ENCODE peak calls at places on chromosomes 16 and 17, in seven cellular contexts. A is kidney epithelial cell, U is gastrocnemius medialis, I is heart left ventricle, Q is cardiac muscle cell, Z is left ventricle myocardium inferior, C is transverse colon. H is an unnamed sample. For H3K36me3 and H3K27me3, the result is how much of the 10 kb centered on the place peaks cover.

GRCh38 chr17:2064980-2065785 is 10.3 kb downstream of the HIC1 start:
- DNase-seq in A (no peak), U (no peak), I (peak), Q (no peak), Z (no peak), C (peak), H (no peak)

GRCh38 chr17:77371117-77371887 is 230.5 kb downstream of the SEC14L1 start:
- DNase-seq in A (no peak), U (no peak), I (peak), Q (no peak), Z (no peak), C (no peak), H (no peak)

GRCh38 chr16:89561195-89562026 is 929 bp downstream of the RPL13 start:
- DNase-seq in A (no peak), U (no peak), I (no peak), Q (no peak), Z (no peak), C (no peak), H (no peak)

GRCh38 chr17:33572615-33573014 is 279.5 kb upstream of the ASIC2 start:
- DNase-seq in A (no peak), U (no peak), I (no peak), Q (peak), Z (no peak), C (no peak), H (no peak)

GRCh38 chr17:74759243-74759801 is 10.9 kb downstream of the NHERF1 start:
- DNase-seq in A (no peak), U (no peak), I (no peak), Q (no peak), Z (no peak), C (peak), H (no peak)

GRCh38 chr17:72947475-72947874 is 145.0 kb downstream of the SLC39A11 start:
- DNase-seq in A (no peak), U (no peak), I (no peak), Q (no peak), Z (no peak), C (no peak), H (no peak)

GRCh38 chr17:2789700-2790099 is 6.5 kb upstream of the RAP1GAP2 start:
- DNase-seq in A (no peak), U (no peak), I (no peak), Q (no peak), Z (no peak), C (no peak), H (no peak)

GRCh38 chr16:58041628-58041955 is 16.0 kb downstream of the MMP15 start:
- DNase-seq in A (no peak), U (no peak), I (no peak), Q (no peak), Z (no peak), C (no peak), H (no peak)

GRCh38 chr17:7583253-7584109 is at the start of gene MPDU1:
- DNase-seq in A (peak), U (peak), I (peak), Q (peak), Z (peak), C (peak), H (peak)

GRCh38 chr16:72124761-72125634 is 31.4 kb downstream of the DHX38 start:
- DNase-seq in A (peak), U (peak), I (peak), Q (peak), Z (peak), C (peak), H (peak)

GRCh38 chr17:77323413-77324171 is 182.8 kb downstream of the SEC14L1 start:
- DNase-seq in A (no peak), U (no peak), I (peak), Q (no peak), Z (no peak), C (peak), H (peak)

GRCh38 chr17:78414178-78415162 is 36.0 kb downstream of the PGS1 start:
- DNase-seq in A (no peak), U (no peak), I (no peak), Q (no peak), Z (no peak), C (no peak), H (no peak)

GRCh38 chr17:48841395-48841831 is 10.6 kb downstream of the CALCOCO2 start:
- DNase-seq in A (no peak), U (peak), I (no peak), Q (no peak), Z (no peak), C (no peak), H (no peak)

GRCh38 chr16:86706726-86707125 is 128.4 kb downstream of the FOXL1 start:
- DNase-seq in A (no peak), U (no peak), I (no peak), Q (no peak), Z (no peak), C (no peak), H (no peak)

GRCh38 chr16:19338335-19338734 is 52.8 kb downstream of the CLEC19A start:
- DNase-seq in A (no peak), U (no peak), I (no peak), Q (no peak), Z (no peak), C (no peak), H (no peak)

GRCh38 chr16:7374614-7375174 is 42.0 kb downstream of the RBFOX1 start:
- DNase-seq in A (no peak), U (no peak), I (no peak), Q (peak), Z (no peak), C (no peak), H (no peak)

GRCh38 chr17:83180264-83180995 is 101.0 kb downstream of the METRNL start:
- DNase-seq in A (no peak), U (peak), I (no peak), Q (no peak), Z (no peak), C (no peak), H (no peak)

GRCh38 chr16:17224859-17225258 is 245.9 kb downstream of the XYLT1 start:
- DNase-seq in A (no peak), U (peak), I (no peak), Q (no peak), Z (peak), C (peak), H (peak)

GRCh38 chr16:80694950-80695471 is 109.4 kb downstream of the CDYL2 start:
- DNase-seq in A (no peak), U (no peak), I (no peak), Q (no peak), Z (no peak), C (no peak), H (no peak)

GRCh38 chr16:80687606-80688005 is 116.8 kb downstream of the CDYL2 start:
- DNase-seq in A (no peak), U (no peak), I (no peak), Q (no peak), Z (no peak), C (no peak), H (no peak)

GRCh38 chr16:88959022-88959421 is 18.0 kb downstream of the CBFA2T3 start:
- DNase-seq in A (no peak), U (no peak), I (peak), Q (no peak), Z (no peak), C (no peak), H (no peak)

GRCh38 chr17:7313028-7313889 is 1.9 kb downstream of the GPS2 start:
- DNase-seq in A (no peak), U (no peak), I (no peak), Q (no peak), Z (no peak), C (no peak), H (peak)

GRCh38 chr16:81864646-81865382 is 85.7 kb downstream of the PLCG2 start:
- DNase-seq in A (no peak), U (no peak), I (peak), Q (no peak), Z (no peak), C (no peak), H (no peak)

GRCh38 chr17:49545007-49545660 is 30.5 kb upstream of the NXPH3 start:
- DNase-seq in A (no peak), U (no peak), I (no peak), Q (no peak), Z (no peak), C (no peak), H (no peak)

GRCh38 chr17:142102-142661 is 4.8 kb downstream of the SCGB1C2 start:
- DNase-seq in A (no peak), U (no peak), I (peak), Q (no peak), Z (no peak), C (no peak), H (peak)

GRCh38 chr17:266219-266618 is 84.8 kb upstream of the DOC2B start:
- DNase-seq in A (no peak), U (no peak), I (no peak), Q (no peak), Z (no peak), C (peak), H (no peak)

GRCh38 chr17:28724500-28725165 is 1.4 kb downstream of the TLCD1 start:
- DNase-seq in A (no peak), U (no peak), I (peak), Q (no peak), Z (no peak), C (no peak), H (no peak)

GRCh38 chr16:64403352-64403751 is 718.5 kb downstream of the CDH11 start:
- DNase-seq in A (no peak), U (no peak), I (no peak), Q (no peak), Z (no peak), C (no peak), H (no peak)

GRCh38 chr17:72422505-72423285 is 301.9 kb downstream of the SOX9 start:
- DNase-seq in A (peak), U (peak), I (no peak), Q (peak), Z (peak), C (peak), H (peak)

GRCh38 chr17:43601280-43602050 is 55.3 kb upstream of the ETV4 start:
- DNase-seq in A (no peak), U (peak), I (no peak), Q (no peak), Z (peak), C (peak), H (peak)

GRCh38 chr16:1862394-1862793 is 9.6 kb downstream of the MEIOB start:
- DNase-seq in A (no peak), U (no peak), I (no peak), Q (no peak), Z (no peak), C (no peak), H (no peak)

GRCh38 chr16:74607967-74608356 is 1.0 kb upstream of the GLG1 start:
- DNase-seq in A (no peak), U (no peak), I (no peak), Q (peak), Z (no peak), C (no peak), H (no peak)

GRCh38 chr16:2148714-2149629 is 547 bp downstream of the RAB26 start:
- DNase-seq in A (no peak), U (no peak), I (no peak), Q (no peak), Z (no peak), C (no peak), H (peak)

GRCh38 chr17:4032245-4032644 is 68.0 kb upstream of the ATP2A3 start:
- DNase-seq in A (no peak), U (no peak), I (no peak), Q (no peak), Z (no peak), C (no peak), H (no peak)
- H3K36me3 ChIP-seq in A (under half), U (under half), I (half or more), Q (under half), Z (half or more), C (under half), H (half or more)

GRCh38 chr16:55876854-55877253 is 1.7 kb upstream of the CES5A start:
- DNase-seq in A (peak), U (no peak), I (no peak), Q (no peak), Z (no peak), C (no peak), H (peak)
- H3K27me3 ChIP-seq in A (under half), U (under half), I (under half), Q (under half), Z (under half), C (under half), H (under half)

DNA sequence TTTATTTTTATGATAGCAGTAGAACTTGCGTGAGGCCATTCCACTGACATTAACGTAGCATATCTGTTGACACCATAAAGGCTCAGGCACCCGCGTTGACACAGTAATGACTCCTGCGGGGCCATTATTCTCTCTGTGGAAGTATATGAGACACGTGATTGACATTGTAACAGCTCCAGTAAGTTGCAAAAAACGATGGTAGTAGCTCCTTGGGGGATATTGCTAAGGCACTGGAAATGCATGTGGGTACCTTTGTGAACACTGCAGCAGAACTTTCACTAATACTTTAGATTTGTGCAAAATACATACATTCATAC is 918.8 kb upstream of the CDH8 start:
- DNase-seq in A (no peak), U (no peak), I (no peak), Q (no peak), Z (no peak), C (no peak), H (no peak)
- H3K4me3 ChIP-seq in A (no peak), U (no peak), I (no peak), Q (no peak), Z (no peak), C (no peak), H (no peak)

GRCh38 chr17:40458851-40459482 is 15.7 kb downstream of the IGFBP4 start:
- DNase-seq in A (no peak), U (no peak), I (no peak), Q (no peak), Z (no peak), C (no peak), H (no peak)
- H3K36me3 ChIP-seq in A (under half), U (under half), I (under half), Q (under half), Z (under half), C (under half), H (under half)

GRCh38 chr17:79789943-79790804 is 6.7 kb downstream of the CBX8 start:
- DNase-seq in A (no peak), U (no peak), I (peak), Q (peak), Z (no peak), C (peak), H (peak)
- H3K27me3 ChIP-seq in A (half or more), U (half or more), I (half or more), Q (half or more), Z (half or more), C (half or more), H (under half)

DNA sequence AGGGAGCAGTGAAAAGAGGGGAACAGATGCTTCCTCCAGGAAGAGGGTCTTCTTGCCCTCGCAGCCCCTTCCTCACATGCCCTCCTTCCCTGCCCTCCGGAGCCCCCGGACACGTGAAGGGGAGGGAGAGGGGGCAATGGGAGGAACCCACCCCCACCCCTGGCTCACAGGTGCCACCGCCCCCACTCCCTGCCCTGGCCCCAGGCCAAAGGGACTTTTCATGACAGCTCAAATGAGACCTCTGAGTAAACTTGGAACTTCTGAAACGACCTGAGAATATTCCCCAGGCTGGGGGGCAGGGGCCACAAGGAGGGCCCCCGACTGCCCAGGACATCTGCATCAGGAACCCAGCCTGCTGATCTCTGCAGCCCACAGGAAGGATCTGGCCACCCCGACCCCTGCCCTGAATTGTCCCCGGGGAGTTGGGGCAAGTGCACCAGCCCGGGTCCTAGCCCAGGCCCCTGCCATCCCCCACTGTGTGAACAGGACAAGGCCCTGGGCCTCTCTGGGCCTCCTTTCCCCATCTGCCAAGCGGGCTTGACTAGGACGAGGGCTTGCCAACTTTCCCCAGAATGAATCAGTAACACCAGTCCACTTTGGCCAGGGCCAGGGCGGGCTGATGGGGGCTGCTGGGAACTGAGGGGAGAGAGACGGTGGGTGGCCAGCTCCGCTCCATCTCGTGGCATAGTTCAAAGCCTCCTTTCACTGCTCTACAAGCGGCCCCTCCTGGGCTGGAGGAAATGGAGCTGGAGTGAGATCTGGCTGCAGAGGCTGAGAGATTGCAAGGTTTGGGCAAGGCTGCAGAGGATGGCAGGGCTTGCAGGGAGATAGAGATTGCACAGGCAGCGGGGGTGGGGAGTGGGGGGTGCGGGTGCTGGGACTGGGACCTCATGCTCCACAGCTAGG is 3.8 kb downstream of the IL21R start:
- DNase-seq in A (no peak), U (no peak), I (no peak), Q (no peak), Z (no peak), C (no peak), H (peak)
- H3K4me3 ChIP-seq in A (no peak), U (no peak), I (no peak), Q (no peak), Z (no peak), C (no peak), H (no peak)

GRCh38 chr17:57946798-57947358 is 8.3 kb downstream of the CUEDC1 start:
- DNase-seq in A (no peak), U (no peak), I (no peak), Q (no peak), Z (no peak), C (peak), H (peak)
- H3K36me3 ChIP-seq in A (under half), U (under half), I (under half), Q (under half), Z (under half), C (under half), H (under half)

GRCh38 chr16:66652661-66653060 is 43.9 kb downstream of the CMTM4 start:
- DNase-seq in A (no peak), U (no peak), I (no peak), Q (no peak), Z (no peak), C (no peak), H (no peak)

GRCh38 chr16:66651474-66651765 is 45.1 kb downstream of the CMTM4 start:
- DNase-seq in A (no peak), U (no peak), I (no peak), Q (no peak), Z (no peak), C (no peak), H (no peak)

GRCh38 chr16:66653581-66654350 is 42.8 kb downstream of the CMTM4 start:
- DNase-seq in A (no peak), U (no peak), I (no peak), Q (no peak), Z (no peak), C (no peak), H (no peak)

GRCh38 chr16:66650707-66651473 is 45.7 kb downstream of the CMTM4 start:
- DNase-seq in A (peak), U (peak), I (peak), Q (peak), Z (peak), C (peak), H (peak)

DNA sequence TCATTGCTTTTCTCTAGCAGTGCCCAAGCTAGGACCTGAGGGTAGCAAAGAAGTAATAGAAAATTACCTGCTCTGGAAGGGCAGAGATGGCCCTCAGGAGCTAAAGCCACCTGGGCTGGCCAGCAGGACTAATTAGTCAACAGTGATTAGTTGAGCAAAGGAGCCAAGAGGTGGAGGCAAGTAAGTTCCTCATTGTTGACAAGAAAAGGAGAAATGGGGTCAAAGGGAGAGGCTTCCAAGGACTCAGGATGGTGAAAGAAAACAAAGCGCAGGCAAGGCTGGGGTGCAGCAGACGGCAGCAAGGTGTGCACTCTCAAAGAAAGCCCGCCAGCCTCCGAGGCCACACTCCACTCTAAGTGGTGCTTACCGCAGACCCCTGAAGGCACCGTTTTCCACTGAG is 44.6 kb downstream of the CMTM4 start:
- DNase-seq in A (no peak), U (no peak), I (no peak), Q (no peak), Z (no peak), C (no peak), H (no peak)
- H3K27me3 ChIP-seq in A (under half), U (under half), I (under half), Q (under half), Z (under half), C (under half), H (under half)

GRCh38 chr17:50902768-50903353 is 36.7 kb upstream of the TOB1 start:
- DNase-seq in A (no peak), U (no peak), I (no peak), Q (no peak), Z (no peak), C (no peak), H (no peak)

GRCh38 chr17:50898369-50899004 is 32.3 kb upstream of the TOB1 start:
- DNase-seq in A (no peak), U (no peak), I (no peak), Q (no peak), Z (no peak), C (no peak), H (no peak)

GRCh38 chr17:50899005-50899460 is 32.9 kb upstream of the TOB1 start:
- DNase-seq in A (no peak), U (no peak), I (no peak), Q (no peak), Z (no peak), C (no peak), H (no peak)

GRCh38 chr17:50900383-50900892 is 34.3 kb upstream of the TOB1 start:
- DNase-seq in A (no peak), U (no peak), I (no peak), Q (no peak), Z (no peak), C (no peak), H (no peak)

GRCh38 chr17:50899559-50900319 is 33.6 kb upstream of the TOB1 start:
- DNase-seq in A (no peak), U (no peak), I (no peak), Q (no peak), Z (no peak), C (no peak), H (no peak)
- H3K4me3 ChIP-seq in A (no peak), U (no peak), I (no peak), Q (no peak), Z (no peak), C (no peak), H (no peak)

DNA sequence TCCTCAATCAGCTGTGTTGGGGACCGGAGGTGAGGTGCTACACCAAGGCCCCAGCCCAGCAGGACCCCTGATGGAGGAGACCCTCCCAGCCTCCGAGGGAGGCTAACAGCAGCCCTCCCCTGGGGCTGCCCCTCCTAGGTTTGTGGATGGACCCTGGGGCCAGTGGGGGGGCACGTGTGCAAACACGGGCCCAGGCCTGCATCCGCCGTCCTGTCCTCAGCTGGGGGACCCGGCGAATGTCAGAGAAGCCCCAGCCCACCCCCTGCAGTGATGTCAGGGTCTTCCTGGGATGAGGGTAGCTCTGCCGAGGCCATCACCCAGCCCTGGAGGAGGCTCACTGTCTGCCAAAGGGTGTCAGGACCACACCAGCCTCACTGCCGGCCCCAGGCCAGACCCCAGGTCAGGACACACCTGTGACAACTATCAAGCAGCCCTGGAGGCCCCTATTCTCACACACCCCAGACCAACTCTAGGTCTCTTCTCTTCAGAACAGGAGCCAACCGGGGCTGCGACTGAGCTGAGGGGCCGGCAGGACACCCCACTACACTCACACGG is 26.7 kb downstream of the CEP131 start:
- DNase-seq in A (no peak), U (no peak), I (no peak), Q (no peak), Z (no peak), C (no peak), H (no peak)
- H3K36me3 ChIP-seq in A (under half), U (under half), I (under half), Q (under half), Z (under half), C (under half), H (under half)